ENCODE peak calls at places on chromosome 3, in seven cellular contexts. D is T-helper 9 cell; S is NCI-H1092 treated with DMSO at 0.1 percent for 48 hours; W is HEK293T; U is cerebellar cortex; O is activated CD8-positive, alpha-beta T cell treated with anti-CD3 and anti-CD28 coated beads for 36 hours; T is mesothelial cell of epicardium. J is an unnamed sample.

GRCh38 chr3:31858439-31858838 is 122.6 kb downstream of the OSBPL10 start:
- DNase-seq in D (no peak), S (peak), W (no peak), U (no peak), O (no peak), T (no peak), J (no peak)

GRCh38 chr3:171110715-171111114 is 84.2 kb upstream of the SLC2A2 start:
- DNase-seq in D (no peak), S (no peak), W (no peak), U (no peak), O (no peak), T (no peak), J (no peak)

GRCh38 chr3:126986001-126986400 is 3.1 kb downstream of the PLXNA1 start:
- DNase-seq in D (no peak), S (no peak), W (no peak), U (no peak), O (no peak), T (no peak), J (peak)

GRCh38 chr3:114542359-114542758 is 248.5 kb downstream of the TIGIT start:
- DNase-seq in D (no peak), S (no peak), W (no peak), U (no peak), O (no peak), T (no peak), J (no peak)

GRCh38 chr3:45927881-45928280 is 15.4 kb upstream of the CXCR6 start:
- DNase-seq in D (no peak), S (no peak), W (no peak), U (no peak), O (no peak), T (no peak), J (no peak)

GRCh38 chr3:186109897-186110803 is 1.3 kb upstream of the ETV5 start:
- DNase-seq in D (no peak), S (no peak), W (no peak), U (peak), O (peak), T (no peak), J (peak)

GRCh38 chr3:171809513-171810277 is 588 bp downstream of the PLD1 start:
- DNase-seq in D (peak), S (peak), W (peak), U (no peak), O (peak), T (peak), J (peak)

GRCh38 chr3:73801444-73801843 is 176.7 kb upstream of the PDZRN3 start:
- DNase-seq in D (no peak), S (no peak), W (no peak), U (no peak), O (no peak), T (no peak), J (peak)

GRCh38 chr3:93969443-93969842 is 4.3 kb downstream of the PROS1 start:
- DNase-seq in D (no peak), S (no peak), W (no peak), U (no peak), O (no peak), T (no peak), J (peak)

GRCh38 chr3:188266581-188267274 is 112.8 kb downstream of the LPP start:
- DNase-seq in D (no peak), S (no peak), W (no peak), U (peak), O (no peak), T (no peak), J (peak)

GRCh38 chr3:57805674-57806073 is 49.6 kb downstream of the SLMAP start:
- DNase-seq in D (no peak), S (no peak), W (no peak), U (peak), O (no peak), T (no peak), J (peak)

GRCh38 chr3:79016587-79017380 is 751.0 kb downstream of the ROBO1 start:
- DNase-seq in D (no peak), S (no peak), W (no peak), U (peak), O (no peak), T (no peak), J (peak)

GRCh38 chr3:73605861-73606260 is 18.9 kb downstream of the PDZRN3 start:
- DNase-seq in D (no peak), S (no peak), W (no peak), U (no peak), O (no peak), T (no peak), J (no peak)

GRCh38 chr3:108552267-108553159 is 36.7 kb downstream of the CIP2A start:
- DNase-seq in D (no peak), S (peak), W (no peak), U (peak), O (no peak), T (no peak), J (peak)

GRCh38 chr3:124841517-124841916 is 45.6 kb downstream of the ITGB5 start:
- DNase-seq in D (no peak), S (no peak), W (no peak), U (no peak), O (no peak), T (no peak), J (no peak)

GRCh38 chr3:152470893-152471292 is 202.2 kb downstream of the MBNL1 start:
- DNase-seq in D (no peak), S (no peak), W (no peak), U (no peak), O (no peak), T (no peak), J (no peak)

GRCh38 chr3:4759689-4760312 is 219.4 kb upstream of the BHLHE40 start:
- DNase-seq in D (no peak), S (no peak), W (no peak), U (no peak), O (no peak), T (no peak), J (no peak)

GRCh38 chr3:104291878-104292277 is 1074.8 kb upstream of the ALCAM start:
- DNase-seq in D (no peak), S (no peak), W (no peak), U (no peak), O (no peak), T (no peak), J (peak)

GRCh38 chr3:194194051-194194756 is 58.3 kb downstream of the HES1 start:
- DNase-seq in D (no peak), S (no peak), W (no peak), U (no peak), O (peak), T (no peak), J (no peak)

GRCh38 chr3:13877911-13878710 is 1.8 kb downstream of the WNT7A start:
- DNase-seq in D (no peak), S (no peak), W (peak), U (no peak), O (no peak), T (no peak), J (no peak)

GRCh38 chr3:43855674-43856299 is 165.0 kb downstream of the ABHD5 start:
- DNase-seq in D (no peak), S (peak), W (peak), U (peak), O (peak), T (no peak), J (peak)

GRCh38 chr3:24086597-24087369 is 141.7 kb downstream of the NR1D2 start:
- DNase-seq in D (no peak), S (peak), W (no peak), U (no peak), O (no peak), T (no peak), J (peak)

GRCh38 chr3:179093807-179094206 is 22.2 kb upstream of the ZMAT3 start:
- DNase-seq in D (no peak), S (no peak), W (no peak), U (no peak), O (no peak), T (no peak), J (peak)

GRCh38 chr3:168051579-168052183 is 44.0 kb downstream of the GOLIM4 start:
- DNase-seq in D (no peak), S (peak), W (no peak), U (no peak), O (no peak), T (no peak), J (peak)

GRCh38 chr3:122969585-122970453 is 57.7 kb downstream of the SEMA5B start:
- DNase-seq in D (no peak), S (peak), W (no peak), U (no peak), O (no peak), T (no peak), J (peak)

GRCh38 chr3:108603689-108604088 is 14.2 kb downstream of the DZIP3 start:
- DNase-seq in D (no peak), S (no peak), W (no peak), U (no peak), O (no peak), T (no peak), J (peak)

GRCh38 chr3:188169826-188170455 is 16.0 kb downstream of the LPP start:
- DNase-seq in D (no peak), S (no peak), W (no peak), U (peak), O (peak), T (no peak), J (peak)

GRCh38 chr3:126481808-126482502 is 6.3 kb upstream of the ZXDC start:
- DNase-seq in D (no peak), S (no peak), W (no peak), U (peak), O (no peak), T (no peak), J (peak)

GRCh38 chr3:14595561-14595960 is 55.4 kb upstream of the GRIP2 start:
- DNase-seq in D (no peak), S (no peak), W (no peak), U (no peak), O (no peak), T (no peak), J (no peak)